ENCODE peak calls at places on chromosomes 2 and 18, in eight cellular contexts. T is B cell, L is cardiac fibroblast, B is activated B cell treated with CpG ODN at 0.5 μM for 24 hours, D is HFFc6, P is fibroblast of pulmonary artery, C is lower leg skin, Z is GM06990. Q is an unnamed sample.

GRCh38 chr2:238127165-238128060 is 11.1 kb upstream of the KLHL30 start:
- DNase-seq in P (peak), L (peak), C (no peak), Z (no peak), D (peak), T (no peak), B (no peak), Q (no peak)

GRCh38 chr2:98233941-98234340 is 112.3 kb upstream of the CNGA3 start:
- DNase-seq in D (no peak), L (no peak), B (no peak), C (no peak), Z (no peak), T (no peak), P (no peak), Q (no peak)

GRCh38 chr2:189018636-189019035 is 44.5 kb downstream of the COL3A1 start:
- DNase-seq in Z (no peak), D (no peak), B (no peak), C (no peak), T (no peak), L (peak), P (peak), Q (no peak)

GRCh38 chr2:12750166-12750905 is 33.6 kb downstream of the TRIB2 start:
- DNase-seq in B (no peak), C (no peak), T (no peak), L (no peak), Z (no peak), P (no peak), D (no peak), Q (no peak)

GRCh38 chr2:232502901-232503791 is 15.5 kb upstream of the ECEL1 start:
- DNase-seq in Z (no peak), D (no peak), C (no peak), P (peak), T (no peak), L (peak), B (peak), Q (no peak)

GRCh38 chr2:171726841-171727460 is 39.7 kb downstream of the DYNC1I2 start:
- DNase-seq in D (no peak), L (no peak), B (no peak), P (no peak), T (no peak), C (no peak), Z (no peak), Q (no peak)

GRCh38 chr2:181753686-181754085 is 73.4 kb upstream of the NEUROD1 start:
- DNase-seq in Z (no peak), T (no peak), L (no peak), B (no peak), C (no peak), D (no peak), P (no peak), Q (no peak)

GRCh38 chr2:26184555-26185303 is 11.8 kb downstream of the GAREM2 start:
- DNase-seq in T (peak), Z (peak), D (no peak), L (peak), P (peak), C (peak), B (peak), Q (peak)

GRCh38 chr2:220533485-220533884 is 906.1 kb downstream of the SLC4A3 start:
- DNase-seq in T (no peak), L (peak), B (no peak), C (no peak), P (peak), Z (no peak), D (peak), Q (no peak)

GRCh38 chr2:134262666-134263065 is 8.8 kb downstream of the MGAT5 start:
- DNase-seq in Z (no peak), B (no peak), D (no peak), L (no peak), T (peak), P (no peak), C (no peak), Q (no peak)

GRCh38 chr2:232885264-232885961 is 15.3 kb downstream of the SNORC start:
- DNase-seq in Z (no peak), B (no peak), T (no peak), D (no peak), C (peak), P (no peak), L (no peak), Q (no peak)

GRCh38 chr2:238646803-238647202 is 201.1 kb upstream of the TWIST2 start:
- DNase-seq in B (no peak), C (peak), L (no peak), T (no peak), Z (no peak), P (no peak), D (no peak), Q (no peak)

GRCh38 chr18:23331091-23331920 is 121.8 kb upstream of the RIOK3 start:
- DNase-seq in Z (no peak), C (no peak), D (no peak), B (no peak), L (no peak), T (no peak), P (no peak), Q (no peak)

GRCh38 chr2:231425811-231426703 is 30.5 kb downstream of the B3GNT7 start:
- DNase-seq in Z (no peak), P (no peak), B (no peak), T (no peak), L (no peak), D (no peak), C (no peak), Q (no peak)

GRCh38 chr18:44895176-44895798 is 214.6 kb downstream of the SETBP1 start:
- DNase-seq in P (peak), D (peak), L (peak), Z (no peak), B (no peak), T (no peak), C (no peak), Q (no peak)

GRCh38 chr2:160411167-160411566 is 82.4 kb downstream of the RBMS1 start:
- DNase-seq in Z (no peak), T (peak), B (no peak), C (no peak), P (peak), D (peak), L (peak), Q (no peak)

GRCh38 chr18:22163432-22163831 is 6.0 kb upstream of the GATA6 start:
- DNase-seq in B (no peak), P (no peak), C (no peak), T (no peak), Z (no peak), L (no peak), D (no peak), Q (no peak)

DNA sequence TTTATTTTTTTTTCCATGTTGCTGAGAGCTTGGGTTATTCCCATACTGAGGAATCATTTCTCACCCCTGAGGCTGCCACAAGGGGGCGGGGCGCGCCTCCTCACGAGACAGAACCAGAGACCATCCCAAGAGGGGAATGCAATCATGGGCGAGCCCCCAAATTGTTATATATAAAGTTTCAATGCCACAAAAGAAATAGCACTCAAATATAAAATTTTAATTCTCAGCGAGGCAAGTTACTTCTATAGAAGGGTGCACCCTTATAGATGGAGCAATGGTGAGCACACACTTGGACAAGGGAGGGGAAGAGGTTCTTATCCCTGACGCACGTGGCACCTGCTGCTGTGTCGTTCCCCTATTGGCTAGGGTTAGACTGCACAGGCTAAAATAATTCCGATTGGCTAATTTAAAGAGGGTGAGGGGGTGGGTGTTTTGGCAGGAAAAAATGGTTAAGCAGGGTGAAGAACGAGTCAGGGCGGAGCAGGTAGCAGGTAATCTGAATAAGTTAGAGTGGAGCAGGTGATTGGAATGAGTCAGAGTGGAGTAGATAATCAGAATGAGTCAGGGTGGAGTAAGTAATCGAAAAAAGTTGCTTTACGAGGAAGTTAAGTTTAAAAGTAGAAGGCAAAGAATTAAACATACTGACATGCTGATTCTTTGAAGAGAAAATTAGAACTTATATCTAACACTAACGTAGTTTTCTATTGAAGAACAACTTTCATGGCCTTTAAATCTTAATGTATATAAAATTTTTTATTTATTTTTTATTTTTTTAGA is 177.5 kb downstream of the MTCL1 start:
- DNase-seq in C (no peak), L (no peak), D (peak), B (no peak), Z (no peak), P (no peak), T (no peak), Q (no peak)
- TF ChIP-seq CTCF in C (no peak), L (peak), D (peak), B (no peak), Z (no peak), P (peak), T (no peak), Q (peak)

GRCh38 chr2:67851946-67852345 is 210.9 kb downstream of the C1D start:
- DNase-seq in C (no peak), D (no peak), Z (no peak), B (no peak), P (no peak), T (no peak), L (no peak), Q (no peak)

GRCh38 chr2:67856866-67857265 is 205.9 kb downstream of the C1D start:
- DNase-seq in B (no peak), L (no peak), P (no peak), D (no peak), Z (no peak), C (no peak), T (no peak), Q (no peak)

GRCh38 chr2:67854103-67854502 is 208.7 kb downstream of the C1D start:
- DNase-seq in P (no peak), C (no peak), L (no peak), T (no peak), D (no peak), B (no peak), Z (no peak), Q (no peak)

GRCh38 chr2:67857836-67858235 is 205.0 kb downstream of the C1D start:
- DNase-seq in P (no peak), B (no peak), Z (no peak), C (no peak), T (no peak), L (no peak), D (no peak), Q (no peak)

GRCh38 chr2:67854798-67855197 is 208.0 kb downstream of the C1D start:
- DNase-seq in Z (no peak), C (no peak), L (no peak), T (no peak), D (no peak), B (no peak), P (no peak), Q (no peak)
- TF ChIP-seq CTCF in Z (peak), C (no peak), L (no peak), T (no peak), D (peak), B (no peak), P (no peak), Q (no peak)

GRCh38 chr18:69635482-69635881 is 234.8 kb downstream of the DOK6 start:
- DNase-seq in L (no peak), C (no peak), T (no peak), B (no peak), P (no peak), Z (no peak), D (no peak), Q (no peak)

GRCh38 chr18:69631281-69631680 is 230.6 kb downstream of the DOK6 start:
- DNase-seq in L (no peak), D (no peak), Z (no peak), T (no peak), P (no peak), C (no peak), B (no peak), Q (no peak)

GRCh38 chr18:69638056-69638455 is 237.4 kb downstream of the DOK6 start:
- DNase-seq in P (no peak), Z (no peak), C (no peak), T (no peak), L (no peak), D (no peak), B (no peak), Q (no peak)

DNA sequence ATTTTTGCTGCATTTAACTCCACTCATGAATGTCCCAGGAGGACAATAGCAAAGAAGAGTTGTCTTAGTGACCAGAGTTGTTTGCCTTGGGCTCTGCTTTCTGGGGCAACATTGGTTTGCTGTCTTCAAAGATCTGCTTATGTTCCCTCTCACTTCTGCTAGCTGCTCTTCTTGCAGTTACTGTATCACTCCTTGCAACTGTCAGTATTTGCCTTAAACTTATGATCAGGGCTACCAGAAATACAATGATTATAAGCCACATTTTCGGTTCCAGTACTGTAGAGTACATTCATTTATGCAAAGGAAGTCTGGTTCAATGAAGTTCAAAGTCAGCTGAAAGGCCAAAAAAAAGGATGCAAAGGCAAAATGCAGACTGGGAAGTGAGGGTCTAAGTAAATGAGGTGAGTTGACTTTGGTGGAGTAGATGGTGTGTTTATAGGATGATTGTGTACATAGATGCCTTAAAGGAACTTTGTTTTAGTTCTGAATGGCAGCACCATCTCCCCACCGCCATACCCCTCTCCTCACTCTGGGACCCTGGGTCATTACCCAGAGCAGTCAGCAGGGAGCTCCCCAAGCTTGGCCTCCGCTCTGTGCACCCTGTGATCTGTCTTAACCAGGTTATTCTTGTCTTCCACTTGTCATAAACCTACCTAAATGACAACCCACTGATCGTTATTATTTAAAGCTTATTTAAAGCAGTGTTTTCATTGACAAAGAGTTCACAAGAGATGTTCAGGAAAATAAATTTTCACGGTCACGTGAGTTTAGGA is 236.0 kb downstream of the DOK6 start:
- DNase-seq in D (no peak), P (no peak), B (no peak), L (no peak), C (no peak), Z (no peak), T (no peak), Q (no peak)
- TF ChIP-seq CTCF in D (no peak), P (peak), B (no peak), L (peak), C (no peak), Z (peak), T (no peak), Q (peak)

GRCh38 chr18:78420116-78420515 is 559.5 kb upstream of the SALL3 start:
- DNase-seq in P (no peak), L (no peak), D (no peak), Z (no peak), C (no peak), T (no peak), B (no peak), Q (no peak)

GRCh38 chr18:78416853-78417252 is 562.8 kb upstream of the SALL3 start:
- DNase-seq in C (no peak), P (no peak), Z (no peak), B (no peak), D (no peak), T (no peak), L (no peak), Q (no peak)

GRCh38 chr18:78421392-78421791 is 558.2 kb upstream of the SALL3 start:
- DNase-seq in P (no peak), T (no peak), L (no peak), D (no peak), B (no peak), C (no peak), Z (no peak), Q (no peak)

GRCh38 chr18:78422336-78422735 is 557.3 kb upstream of the SALL3 start:
- DNase-seq in Z (no peak), C (no peak), D (no peak), B (no peak), P (no peak), T (no peak), L (no peak), Q (no peak)

GRCh38 chr18:78418379-78418778 is 561.2 kb upstream of the SALL3 start:
- DNase-seq in Z (no peak), T (no peak), L (no peak), B (no peak), D (no peak), C (no peak), P (no peak), Q (no peak)
- TF ChIP-seq CTCF in Z (no peak), T (no peak), L (no peak), B (no peak), D (no peak), C (no peak), P (no peak), Q (no peak)

DNA sequence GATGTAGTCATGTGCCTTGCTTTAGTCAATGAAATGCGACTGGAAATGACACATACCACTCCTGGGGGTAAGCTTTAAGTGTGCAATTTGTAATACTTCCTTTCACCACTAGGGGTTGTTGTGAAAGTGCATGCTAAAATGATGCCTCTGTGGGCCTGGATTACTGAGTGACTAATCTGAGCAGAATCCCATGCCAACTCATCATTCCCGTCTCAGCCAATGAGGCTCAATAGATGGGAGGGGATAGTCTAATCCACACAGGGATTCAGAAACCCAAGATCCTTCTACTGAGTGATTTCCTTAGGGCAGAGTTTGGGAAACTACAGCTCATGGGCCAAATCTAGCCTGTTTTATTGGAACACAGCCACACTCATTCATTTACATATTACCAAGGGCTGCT is 54.0 kb downstream of the HRH4 start:
- DNase-seq in P (peak), L (peak), C (no peak), T (no peak), B (no peak), Z (no peak), D (peak), Q (no peak)
- TF ChIP-seq CTCF in P (peak), L (peak), C (no peak), T (peak), B (no peak), Z (peak), D (peak), Q (peak)

DNA sequence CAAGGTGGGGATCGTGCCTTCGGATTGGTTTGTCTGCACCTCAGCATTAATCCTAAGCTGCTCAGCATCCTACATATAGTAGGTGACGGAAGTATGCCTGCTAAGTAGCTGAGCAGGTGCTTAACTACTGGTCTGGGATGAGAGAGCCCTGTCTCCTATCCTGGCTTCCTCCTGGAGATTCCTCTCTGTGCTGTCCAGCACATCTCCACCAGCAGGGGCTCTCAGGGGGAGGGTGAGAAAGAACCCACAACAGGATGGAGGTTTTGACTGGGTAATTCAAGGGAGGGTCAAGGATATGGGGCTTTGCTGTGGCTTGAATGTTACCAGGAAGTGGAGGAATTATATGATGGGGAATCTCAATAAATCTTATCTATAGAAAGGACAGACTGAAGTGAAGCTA is 45.4 kb upstream of the KIF5C start:
- DNase-seq in D (no peak), P (no peak), B (no peak), L (no peak), C (no peak), Z (no peak), T (no peak), Q (no peak)
- TF ChIP-seq CTCF in D (no peak), P (peak), B (no peak), L (peak), C (no peak), Z (no peak), T (no peak), Q (no peak)

GRCh38 chr2:191870744-191871143 is 23.9 kb upstream of the CAVIN2 start:
- DNase-seq in P (no peak), C (no peak), L (no peak), T (no peak), Z (no peak), B (no peak), D (no peak), Q (no peak)
- TF ChIP-seq CTCF in P (peak), C (no peak), L (peak), T (no peak), Z (peak), B (no peak), D (peak), Q (no peak)

DNA sequence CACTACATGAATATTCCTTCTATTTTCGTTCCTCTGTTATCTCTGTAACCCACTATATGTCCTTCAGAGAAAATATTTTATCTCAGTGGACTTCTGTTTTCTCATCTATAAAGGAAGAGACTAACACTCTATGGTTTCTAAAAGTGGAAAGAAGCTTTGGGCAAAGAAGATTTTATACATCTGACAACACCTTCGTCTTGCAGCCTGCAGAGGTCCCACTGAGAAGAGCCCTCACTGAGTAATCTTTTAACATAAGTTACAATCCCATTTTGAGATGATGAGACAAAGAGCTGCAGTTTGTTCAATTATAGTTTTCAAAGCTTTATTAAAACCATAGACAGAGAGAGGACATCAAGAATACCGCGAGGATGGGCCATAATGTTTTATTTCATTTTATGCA is 28.7 kb downstream of the XIRP2 start:
- DNase-seq in C (no peak), L (peak), B (no peak), Z (no peak), D (no peak), T (no peak), P (no peak), Q (no peak)
- TF ChIP-seq CTCF in C (no peak), L (peak), B (no peak), Z (no peak), D (no peak), T (no peak), P (no peak), Q (no peak)